ENCODE peak calls at places on chromosomes 5 and 9, in four cellular contexts. One of them, this sample, is unnamed.

GRCh38 chr9:86648828-86649170 is 294.6 kb upstream of the TUT7 start:
- DNase-seq in upper lobe of left lung: no peak
- DNase-seq in K562: no peak
- DNase-seq in A549: no peak
- DNase-seq in this sample: no peak

GRCh38 chr9:111966851-111967250 is 70.2 kb downstream of the UGCG start:
- DNase-seq in A549: peak
- DNase-seq in K562: peak
- DNase-seq in upper lobe of left lung: no peak
- DNase-seq in this sample: no peak

GRCh38 chr5:160262151-160262550 is 32.8 kb downstream of the FABP6 start:
- DNase-seq in K562: no peak
- DNase-seq in A549: no peak
- DNase-seq in upper lobe of left lung: no peak
- DNase-seq in this sample: no peak

GRCh38 chr9:124517600-124517999 is 10.4 kb upstream of the NR5A1 start:
- DNase-seq in K562: no peak
- DNase-seq in A549: no peak
- DNase-seq in upper lobe of left lung: no peak
- DNase-seq in this sample: no peak

GRCh38 chr5:71810023-71810422 is 90.9 kb downstream of the CARTPT start:
- DNase-seq in K562: no peak
- DNase-seq in upper lobe of left lung: no peak
- DNase-seq in A549: no peak
- DNase-seq in this sample: no peak

GRCh38 chr5:78501411-78502338 is 141.3 kb downstream of the SCAMP1 start:
- DNase-seq in K562: no peak
- DNase-seq in upper lobe of left lung: no peak
- DNase-seq in A549: no peak
- DNase-seq in this sample: no peak

GRCh38 chr9:133493428-133493827 is 14.5 kb upstream of the SLC2A6 start:
- DNase-seq in upper lobe of left lung: no peak
- DNase-seq in A549: no peak
- DNase-seq in K562: no peak
- DNase-seq in this sample: no peak

GRCh38 chr9:123305879-123306278 is 37.5 kb upstream of the STRBP start:
- DNase-seq in upper lobe of left lung: no peak
- DNase-seq in K562: peak
- DNase-seq in A549: no peak
- DNase-seq in this sample: no peak

GRCh38 chr5:57199866-57200265 is 26.0 kb downstream of the GPBP1 start:
- DNase-seq in upper lobe of left lung: peak
- DNase-seq in A549: no peak
- DNase-seq in K562: no peak
- DNase-seq in this sample: no peak

GRCh38 chr5:147410496-147411395 is 99.1 kb downstream of the DPYSL3 start:
- DNase-seq in K562: no peak
- DNase-seq in A549: no peak
- DNase-seq in upper lobe of left lung: no peak
- DNase-seq in this sample: no peak

GRCh38 chr9:110255417-110256141 is 728 bp downstream of the TXN start:
- DNase-seq in upper lobe of left lung: peak
- DNase-seq in K562: peak
- DNase-seq in A549: peak
- DNase-seq in this sample: peak

GRCh38 chr5:172801184-172801671 is 30.2 kb upstream of the DUSP1 start:
- DNase-seq in A549: peak
- DNase-seq in K562: no peak
- DNase-seq in upper lobe of left lung: no peak
- DNase-seq in this sample: no peak

GRCh38 chr5:133337795-133338445 is 274.4 kb downstream of the FSTL4 start:
- DNase-seq in A549: no peak
- DNase-seq in upper lobe of left lung: no peak
- DNase-seq in K562: no peak
- DNase-seq in this sample: no peak

GRCh38 chr5:92086059-92086811 is 703.1 kb upstream of the ARRDC3 start:
- DNase-seq in K562: no peak
- DNase-seq in A549: no peak
- DNase-seq in upper lobe of left lung: no peak
- DNase-seq in this sample: no peak

GRCh38 chr5:10573487-10574145 is 9.7 kb downstream of the ANKRD33B start:
- DNase-seq in upper lobe of left lung: no peak
- DNase-seq in A549: no peak
- DNase-seq in K562: no peak
- DNase-seq in this sample: no peak

GRCh38 chr5:146588331-146588730 is 72.3 kb upstream of the GPR151 start:
- DNase-seq in K562: peak
- DNase-seq in upper lobe of left lung: no peak
- DNase-seq in A549: no peak
- DNase-seq in this sample: no peak

GRCh38 chr5:34523382-34523716 is 132.8 kb upstream of the RAI14 start:
- DNase-seq in A549: no peak
- DNase-seq in upper lobe of left lung: no peak
- DNase-seq in K562: no peak
- DNase-seq in this sample: no peak

GRCh38 chr5:19175776-19176570 is 812.0 kb downstream of the CDH18 start:
- DNase-seq in K562: no peak
- DNase-seq in A549: no peak
- DNase-seq in upper lobe of left lung: no peak
- DNase-seq in this sample: no peak

GRCh38 chr5:3828761-3829160 is 233.1 kb downstream of the IRX1 start:
- DNase-seq in K562: no peak
- DNase-seq in upper lobe of left lung: no peak
- DNase-seq in A549: no peak
- DNase-seq in this sample: no peak

GRCh38 chr9:113918697-113919390 is 42.7 kb downstream of the ZNF618 start:
- DNase-seq in upper lobe of left lung: no peak
- DNase-seq in K562: no peak
- DNase-seq in A549: no peak
- DNase-seq in this sample: no peak

GRCh38 chr9:129138476-129139232 is 27.4 kb downstream of the PTPA start:
- DNase-seq in K562: no peak
- DNase-seq in upper lobe of left lung: peak
- DNase-seq in A549: no peak
- DNase-seq in this sample: no peak

GRCh38 chr9:129139233-129139992 is 28.2 kb downstream of the PTPA start:
- DNase-seq in A549: peak
- DNase-seq in K562: peak
- DNase-seq in upper lobe of left lung: peak
- DNase-seq in this sample: peak

GRCh38 chr9:129140397-129141065 is 29.3 kb downstream of the PTPA start:
- DNase-seq in A549: peak
- DNase-seq in upper lobe of left lung: peak
- DNase-seq in K562: peak
- DNase-seq in this sample: no peak

GRCh38 chr9:129141066-129142041 is 30.1 kb downstream of the PTPA start:
- DNase-seq in K562: peak
- DNase-seq in upper lobe of left lung: peak
- DNase-seq in A549: peak
- DNase-seq in this sample: no peak

DNA sequence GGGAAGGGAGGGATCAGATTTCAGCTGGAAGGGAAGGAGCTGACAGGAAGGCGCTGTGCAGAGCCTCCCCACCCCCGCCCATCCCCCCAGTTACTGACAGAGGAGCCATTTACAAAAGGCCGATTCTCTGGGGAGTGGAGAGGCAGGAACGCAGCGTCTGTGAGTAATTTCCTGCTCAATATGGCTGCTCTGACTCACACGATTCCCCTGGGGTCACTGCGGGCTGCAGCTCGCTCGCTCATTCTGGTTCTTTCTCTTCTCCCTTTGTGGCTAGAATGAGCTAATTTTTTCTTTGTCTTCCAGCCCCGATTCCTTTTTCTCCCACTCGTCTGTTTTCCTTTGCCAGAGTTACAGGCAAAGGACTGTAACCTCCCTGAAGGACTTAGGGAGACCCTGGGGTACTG is 28.8 kb downstream of the PTPA start:
- DNase-seq in A549: peak
- DNase-seq in K562: peak
- DNase-seq in upper lobe of left lung: peak
- DNase-seq in this sample: peak
- TF ChIP-seq EP300 in A549: peak
- TF ChIP-seq EP300 in K562: peak
- TF ChIP-seq EP300 in upper lobe of left lung: peak
- TF ChIP-seq EP300 in this sample: no peak

DNA sequence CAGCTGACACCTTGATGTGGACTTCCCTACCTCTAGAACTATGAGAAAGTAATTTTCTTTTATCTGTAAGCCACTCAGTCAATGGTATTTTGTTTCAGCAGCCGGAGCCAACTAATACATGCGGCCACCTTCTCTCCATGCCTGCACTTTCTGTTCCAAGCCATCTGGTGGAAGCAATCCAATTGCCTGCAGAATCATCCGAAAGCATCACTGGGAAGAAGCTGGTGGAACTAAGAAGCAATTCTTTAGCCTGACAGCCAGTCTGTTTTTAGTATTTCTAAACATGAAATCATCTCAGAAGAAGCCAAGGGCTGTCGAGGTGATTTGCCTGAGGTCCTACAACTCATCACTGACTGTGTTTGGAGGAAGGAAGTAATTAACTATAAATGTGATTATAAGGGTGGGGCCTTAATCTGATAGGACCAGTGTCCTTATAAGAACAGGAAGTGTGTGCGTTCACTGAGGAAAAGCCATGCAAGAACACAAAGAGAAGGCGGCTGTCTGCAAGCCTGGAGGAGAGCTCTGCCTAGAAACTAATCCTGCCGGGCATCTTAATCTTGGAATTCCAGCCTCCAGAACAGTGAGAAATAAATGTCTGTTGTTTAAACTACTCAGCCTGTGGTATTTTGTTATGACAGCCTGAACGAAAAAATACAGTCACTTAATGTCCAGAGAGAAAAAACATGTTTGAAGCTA is 49.1 kb downstream of the NXNL2 start:
- DNase-seq in K562: no peak
- DNase-seq in A549: no peak
- DNase-seq in upper lobe of left lung: no peak
- DNase-seq in this sample: no peak
- TF ChIP-seq CTCF in K562: no peak
- TF ChIP-seq CTCF in A549: no peak
- TF ChIP-seq CTCF in upper lobe of left lung: no peak
- TF ChIP-seq CTCF in this sample: no peak

GRCh38 chr5:76292923-76293322 is 110.2 kb upstream of the IQGAP2 start:
- DNase-seq in K562: no peak
- DNase-seq in A549: no peak
- DNase-seq in upper lobe of left lung: peak
- DNase-seq in this sample: no peak
- TF ChIP-seq EP300 in K562: no peak
- TF ChIP-seq EP300 in A549: no peak
- TF ChIP-seq EP300 in upper lobe of left lung: no peak
- TF ChIP-seq EP300 in this sample: no peak

GRCh38 chr5:171223927-171224326 is 85.1 kb upstream of the TLX3 start:
- DNase-seq in A549: no peak
- DNase-seq in upper lobe of left lung: no peak
- DNase-seq in K562: no peak
- DNase-seq in this sample: no peak

GRCh38 chr5:171221931-171222330 is 87.1 kb upstream of the TLX3 start:
- DNase-seq in K562: no peak
- DNase-seq in upper lobe of left lung: no peak
- DNase-seq in A549: no peak
- DNase-seq in this sample: no peak

GRCh38 chr5:171226864-171227263 is 82.2 kb upstream of the TLX3 start:
- DNase-seq in K562: no peak
- DNase-seq in A549: no peak
- DNase-seq in upper lobe of left lung: no peak
- DNase-seq in this sample: no peak

GRCh38 chr5:171226096-171226495 is 83.0 kb upstream of the TLX3 start:
- DNase-seq in A549: no peak
- DNase-seq in upper lobe of left lung: no peak
- DNase-seq in K562: no peak
- DNase-seq in this sample: no peak
- TF ChIP-seq CTCF in A549: peak
- TF ChIP-seq CTCF in upper lobe of left lung: no peak
- TF ChIP-seq CTCF in K562: no peak
- TF ChIP-seq CTCF in this sample: no peak

GRCh38 chr9:96612105-96612965 is 7.3 kb downstream of the CDC14B start:
- DNase-seq in A549: peak
- DNase-seq in K562: no peak
- DNase-seq in upper lobe of left lung: no peak
- DNase-seq in this sample: peak
- TF ChIP-seq EP300 in A549: no peak
- TF ChIP-seq EP300 in K562: no peak
- TF ChIP-seq EP300 in upper lobe of left lung: no peak
- TF ChIP-seq EP300 in this sample: no peak

DNA sequence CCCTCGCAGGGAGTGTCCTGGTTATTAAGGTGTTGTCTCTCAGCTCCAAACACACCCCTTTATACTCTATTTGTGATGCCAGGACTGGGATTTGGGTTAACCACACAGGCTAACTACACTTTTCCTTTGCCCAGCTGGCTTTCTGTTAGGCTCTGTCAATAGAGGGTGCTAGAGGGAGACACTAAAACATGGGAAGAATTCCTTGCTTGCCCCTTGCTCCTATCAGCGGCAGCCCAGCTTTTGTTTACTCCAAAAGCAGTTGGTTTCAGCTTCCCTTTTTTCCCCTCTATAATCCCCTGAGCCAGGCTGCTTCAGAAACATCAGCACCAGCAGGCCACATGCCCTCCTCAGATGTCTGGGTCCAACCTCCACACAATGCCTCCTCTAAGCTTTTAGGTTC is 297.1 kb downstream of the KCTD16 start:
- DNase-seq in A549: peak
- DNase-seq in upper lobe of left lung: no peak
- DNase-seq in K562: no peak
- DNase-seq in this sample: no peak
- TF ChIP-seq CTCF in A549: peak
- TF ChIP-seq CTCF in upper lobe of left lung: peak
- TF ChIP-seq CTCF in K562: no peak
- TF ChIP-seq CTCF in this sample: no peak

GRCh38 chr5:31741496-31741895 is 102.6 kb downstream of the PDZD2 start:
- DNase-seq in upper lobe of left lung: peak
- DNase-seq in K562: no peak
- DNase-seq in A549: no peak
- DNase-seq in this sample: no peak
- TF ChIP-seq EP300 in upper lobe of left lung: no peak
- TF ChIP-seq EP300 in K562: no peak
- TF ChIP-seq EP300 in A549: no peak
- TF ChIP-seq EP300 in this sample: no peak

This sample was measured in suprapubic skin.